ENCODE peak calls at places on chromosomes 2 and 18, in four cellular contexts. B is CD8-positive, alpha-beta memory T cell; H is colonic mucosa; K is brain microvascular endothelial cell. J is an unnamed sample.

GRCh38 chr2:159942149-159942548 is 120.3 kb downstream of the PLA2R1 start:
- DNase-seq in B (no peak), H (no peak), K (no peak), J (no peak)

GRCh38 chr2:11416931-11417330 is 49.0 kb downstream of the E2F6 start:
- DNase-seq in B (no peak), H (no peak), K (no peak), J (no peak)

GRCh38 chr2:189265696-189266320 is 86.2 kb upstream of the COL5A2 start:
- DNase-seq in B (no peak), H (no peak), K (no peak), J (no peak)

GRCh38 chr2:37880546-37880945 is 44.5 kb upstream of the RMDN2 start:
- DNase-seq in B (no peak), H (no peak), K (no peak), J (no peak)

GRCh38 chr2:202871161-202872141 is at the start of gene ICA1L:
- DNase-seq in B (peak; percentile 40), H (peak; percentile 59), K (peak; percentile 41), J (no peak)

GRCh38 chr2:38702413-38702812 is 36.5 kb downstream of the GALM start:
- DNase-seq in B (no peak), H (no peak), K (peak; percentile 82), J (peak; percentile 59)

GRCh38 chr2:47999512-47999911 is 93.2 kb upstream of the FBXO11 start:
- DNase-seq in B (no peak), H (no peak), K (no peak), J (no peak)

GRCh38 chr2:102801098-102801718 is 39.4 kb downstream of the TMEM182 start:
- DNase-seq in B (no peak), H (no peak), K (peak; percentile 10), J (peak; percentile 1)

GRCh38 chr2:48532824-48533223 is 2.9 kb downstream of the STON1 start:
- DNase-seq in B (no peak), H (no peak), K (no peak), J (no peak)

GRCh38 chr2:35081001-35081628 is 1274.5 kb upstream of the CRIM1 start:
- DNase-seq in B (no peak), H (no peak), K (no peak), J (peak; percentile 24)

GRCh38 chr2:60926751-60927568 is 45.6 kb downstream of the REL start:
- DNase-seq in B (no peak), H (no peak), K (peak; percentile 4), J (peak; percentile 40)

GRCh38 chr2:109247812-109248211 is 118.8 kb downstream of the SH3RF3 start:
- DNase-seq in B (no peak), H (no peak), K (no peak), J (no peak)

GRCh38 chr2:120596990-120597594 is 138.6 kb upstream of the GLI2 start:
- DNase-seq in B (no peak), H (no peak), K (peak; percentile 56), J (peak; percentile 53)

GRCh38 chr2:163347982-163348842 is 387.6 kb downstream of the FIGN start:
- DNase-seq in B (no peak), H (peak; percentile 46), K (peak; percentile 92), J (peak; percentile 61)

GRCh38 chr2:121764681-121765228 is 9.3 kb downstream of the TSN start:
- DNase-seq in B (no peak), H (no peak), K (no peak), J (no peak)

GRCh38 chr18:76449110-76449453 is 46.0 kb downstream of the ZNF516 start:
- DNase-seq in B (no peak), H (no peak), K (no peak), J (no peak)

GRCh38 chr2:199977984-199978415 is 22.6 kb downstream of the MAIP1 start:
- DNase-seq in B (no peak), H (peak; percentile 84), K (peak; percentile 52), J (peak; percentile 79)

GRCh38 chr2:218229851-218230250 is 12.9 kb downstream of the ARPC2 start:
- DNase-seq in B (no peak), H (peak; percentile 43), K (no peak), J (no peak)

GRCh38 chr2:20677301-20678176 is 10.6 kb downstream of the GDF7 start:
- DNase-seq in B (no peak), H (no peak), K (no peak), J (no peak)

GRCh38 chr2:221203846-221204245 is 368.3 kb downstream of the EPHA4 start:
- DNase-seq in B (no peak), H (peak; percentile 24), K (no peak), J (no peak)

GRCh38 chr2:69652206-69652605 is 8.7 kb upstream of the AAK1 start:
- DNase-seq in B (no peak), H (no peak), K (peak; percentile 79), J (peak; percentile 45)

GRCh38 chr18:46062781-46063180 is 9.3 kb downstream of the PSTPIP2 start:
- DNase-seq in B (no peak), H (no peak), K (no peak), J (no peak)

GRCh38 chr2:182444806-182445205 is 18.0 kb upstream of the PDE1A start:
- DNase-seq in B (no peak), H (no peak), K (peak; percentile 15), J (no peak)

GRCh38 chr2:121502781-121503180 is 27.9 kb upstream of the RNU4ATAC start:
- DNase-seq in B (no peak), H (no peak), K (no peak), J (peak; percentile 43)

GRCh38 chr2:12819098-12819465 is 102.3 kb downstream of the TRIB2 start:
- DNase-seq in B (no peak), H (peak; percentile 58), K (peak; percentile 99), J (peak; percentile 99)

GRCh38 chr2:217799553-217800432 is 203.0 kb downstream of the TNS1 start:
- DNase-seq in B (no peak), H (no peak), K (no peak), J (no peak)

GRCh38 chr18:77032121-77032758 is 100.3 kb downstream of the MBP start:
- DNase-seq in B (no peak), H (no peak), K (peak; percentile 47), J (no peak)

GRCh38 chr2:240861547-240861946 is 7.1 kb upstream of the AGXT start:
- DNase-seq in B (no peak), H (no peak), K (no peak), J (no peak)

GRCh38 chr2:68662466-68662865 is 19.1 kb downstream of the PROKR1 start:
- DNase-seq in B (no peak), H (no peak), K (no peak), J (no peak)

GRCh38 chr2:39484620-39485495 is 47.8 kb upstream of the MAP4K3 start:
- DNase-seq in B (no peak), H (no peak), K (no peak), J (no peak)

DNA sequence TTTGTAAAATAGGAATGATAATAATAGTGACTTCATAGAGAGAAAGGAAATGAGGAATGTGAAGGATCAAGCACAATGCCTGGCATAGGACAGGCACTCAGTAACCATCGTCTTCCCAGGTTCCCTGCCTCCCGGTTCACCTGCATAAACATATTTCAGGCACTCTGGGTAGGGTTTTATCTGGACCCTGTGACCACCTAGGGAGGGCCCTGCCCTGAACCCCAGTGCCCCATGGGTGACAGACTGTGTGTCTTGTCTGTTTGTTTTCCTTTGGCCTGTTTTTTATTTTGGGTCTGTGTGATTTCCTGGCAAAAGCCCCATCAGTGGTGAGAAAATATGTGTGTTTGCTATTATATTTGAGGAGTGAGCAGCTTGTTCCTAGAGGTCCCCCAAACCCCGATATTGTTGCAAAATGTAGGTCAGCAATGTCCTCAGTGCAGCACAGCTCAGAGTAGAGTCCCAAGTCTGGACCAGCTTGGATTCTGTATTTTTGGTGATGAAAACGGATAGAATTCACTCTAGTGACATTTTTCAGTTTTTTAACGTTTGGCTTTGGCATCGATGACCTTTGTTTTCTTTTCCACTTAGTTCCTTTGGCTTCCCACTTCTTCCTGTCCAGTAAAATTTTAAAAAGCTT is 9.6 kb upstream of the NT5C1B start:
- DNase-seq in B (no peak), H (no peak), K (no peak), J (no peak)
- H3K4me3 ChIP-seq in B (no peak overlapping the region), H (no peak overlapping the region), K (no peak overlapping the region), J (no peak overlapping the region)

GRCh38 chr18:58922995-58923394 is 58.3 kb downstream of the ZNF532 start:
- DNase-seq in B (no peak), H (no peak), K (no peak), J (no peak)

GRCh38 chr18:58924473-58924872 is 59.8 kb downstream of the ZNF532 start:
- DNase-seq in B (no peak), H (no peak), K (no peak), J (no peak)

GRCh38 chr18:58929206-58929605 is 64.5 kb downstream of the ZNF532 start:
- DNase-seq in B (no peak), H (no peak), K (no peak), J (no peak)

GRCh38 chr18:58928401-58928800 is 63.7 kb downstream of the ZNF532 start:
- DNase-seq in B (no peak), H (no peak), K (no peak), J (no peak)

GRCh38 chr18:58927659-58928058 is 63.0 kb downstream of the ZNF532 start:
- DNase-seq in B (no peak), H (no peak), K (no peak), J (no peak)
- H3K4me3 ChIP-seq in B (no peak overlapping the region), H (no peak overlapping the region), K (no peak overlapping the region), J (no peak overlapping the region)

GRCh38 chr2:187995556-187995955 is 296.1 kb upstream of the GULP1 start:
- DNase-seq in B (no peak), H (no peak), K (no peak), J (no peak)
- H3K4me3 ChIP-seq in B (no peak overlapping the region), H (no peak overlapping the region), K (no peak overlapping the region), J (no peak overlapping the region)

DNA sequence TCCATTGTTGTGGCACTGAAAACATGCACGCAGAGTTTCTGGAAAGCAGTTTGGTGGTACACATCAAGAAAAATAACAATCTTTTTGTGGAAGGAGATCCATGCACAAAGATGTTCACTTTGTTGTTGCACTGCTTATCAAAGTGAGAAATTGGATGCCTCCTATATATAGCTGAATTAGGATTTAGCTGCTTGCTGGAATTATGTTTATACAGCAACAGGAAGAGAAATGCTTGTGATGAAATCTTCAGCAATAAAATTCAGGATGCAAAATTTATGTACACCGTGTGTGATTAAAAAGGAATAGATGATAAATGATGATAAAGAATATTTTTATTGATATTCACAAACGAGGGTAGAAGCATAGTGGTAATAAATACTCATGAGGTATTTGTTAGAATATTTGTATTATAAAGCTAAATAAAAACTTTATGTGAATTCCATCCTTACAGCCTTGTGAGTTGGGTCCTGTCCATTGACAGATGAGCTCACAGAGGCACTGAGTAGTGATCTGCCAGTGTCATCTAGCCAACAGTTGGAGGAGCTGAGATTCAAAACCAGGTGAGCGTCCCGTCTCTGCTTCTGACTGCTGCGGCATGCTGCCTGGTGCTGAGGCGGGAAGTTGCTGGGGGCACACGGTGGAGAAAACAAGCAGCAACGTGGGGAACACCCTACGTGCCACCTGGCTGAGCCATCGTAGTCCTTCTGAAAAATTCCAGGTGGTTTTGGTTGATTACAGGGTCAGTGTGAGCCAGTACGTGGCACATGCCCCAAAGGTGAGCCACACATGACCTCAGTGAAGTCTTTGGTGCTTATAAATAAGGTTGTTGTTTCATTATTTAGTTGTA is 80.2 kb downstream of the ASAP2 start:
- DNase-seq in B (no peak), H (no peak), K (no peak), J (no peak)
- H3K4me3 ChIP-seq in B (no peak overlapping the region), H (no peak overlapping the region), K (no peak overlapping the region), J (no peak overlapping the region)

J was measured in skeletal muscle cell.